ENCODE peak calls at places on chromosome 20, in eight cellular contexts. One of them, this sample, is unnamed.

GRCh38 chr20:51801220-51801991 is 915 bp downstream of the SALL4 start:
- DNase-seq in HL-60: no peak
- DNase-seq in DND-41: no peak
- DNase-seq in NCI-H345: no peak
- DNase-seq in non-pigmented ciliary epithelial cell: no peak
- DNase-seq in T-helper 1 cell: no peak
- DNase-seq in foreskin fibroblast: peak
- DNase-seq in breast epithelium: no peak
- DNase-seq in this sample: no peak

GRCh38 chr20:24959591-24960301 is 10.7 kb downstream of the CST7 start:
- DNase-seq in DND-41: peak
- DNase-seq in HL-60: no peak
- DNase-seq in foreskin fibroblast: no peak
- DNase-seq in non-pigmented ciliary epithelial cell: no peak
- DNase-seq in breast epithelium: no peak
- DNase-seq in NCI-H345: no peak
- DNase-seq in T-helper 1 cell: no peak
- DNase-seq in this sample: no peak

GRCh38 chr20:39876974-39877615 is 811.9 kb downstream of the MAFB start:
- DNase-seq in foreskin fibroblast: no peak
- DNase-seq in DND-41: no peak
- DNase-seq in non-pigmented ciliary epithelial cell: no peak
- DNase-seq in HL-60: no peak
- DNase-seq in breast epithelium: no peak
- DNase-seq in T-helper 1 cell: no peak
- DNase-seq in NCI-H345: peak
- DNase-seq in this sample: no peak

GRCh38 chr20:21323640-21324039 is 20.5 kb downstream of the XRN2 start:
- DNase-seq in non-pigmented ciliary epithelial cell: no peak
- DNase-seq in T-helper 1 cell: no peak
- DNase-seq in HL-60: no peak
- DNase-seq in NCI-H345: no peak
- DNase-seq in DND-41: no peak
- DNase-seq in breast epithelium: no peak
- DNase-seq in foreskin fibroblast: peak
- DNase-seq in this sample: no peak

GRCh38 chr20:50285376-50286173 is 94.9 kb downstream of the CEBPB start:
- DNase-seq in breast epithelium: no peak
- DNase-seq in HL-60: no peak
- DNase-seq in non-pigmented ciliary epithelial cell: no peak
- DNase-seq in T-helper 1 cell: peak
- DNase-seq in NCI-H345: no peak
- DNase-seq in foreskin fibroblast: peak
- DNase-seq in DND-41: no peak
- DNase-seq in this sample: no peak

GRCh38 chr20:25479638-25480037 is 72.2 kb downstream of the GINS1 start:
- DNase-seq in T-helper 1 cell: no peak
- DNase-seq in HL-60: no peak
- DNase-seq in non-pigmented ciliary epithelial cell: no peak
- DNase-seq in foreskin fibroblast: no peak
- DNase-seq in NCI-H345: no peak
- DNase-seq in DND-41: no peak
- DNase-seq in breast epithelium: no peak
- DNase-seq in this sample: no peak

GRCh38 chr20:56595746-56596478 is 33.2 kb upstream of the TFAP2C start:
- DNase-seq in HL-60: no peak
- DNase-seq in DND-41: no peak
- DNase-seq in breast epithelium: no peak
- DNase-seq in foreskin fibroblast: no peak
- DNase-seq in non-pigmented ciliary epithelial cell: no peak
- DNase-seq in T-helper 1 cell: no peak
- DNase-seq in NCI-H345: peak
- DNase-seq in this sample: no peak

GRCh38 chr20:5668529-5668868 is 81.7 kb upstream of the SHLD1 start:
- DNase-seq in HL-60: no peak
- DNase-seq in foreskin fibroblast: no peak
- DNase-seq in DND-41: no peak
- DNase-seq in T-helper 1 cell: no peak
- DNase-seq in breast epithelium: peak
- DNase-seq in non-pigmented ciliary epithelial cell: no peak
- DNase-seq in NCI-H345: no peak
- DNase-seq in this sample: no peak

GRCh38 chr20:57707320-57707719 is 2.5 kb downstream of the PMEPA1 start:
- DNase-seq in T-helper 1 cell: no peak
- DNase-seq in HL-60: no peak
- DNase-seq in DND-41: no peak
- DNase-seq in foreskin fibroblast: no peak
- DNase-seq in breast epithelium: no peak
- DNase-seq in non-pigmented ciliary epithelial cell: no peak
- DNase-seq in NCI-H345: no peak
- DNase-seq in this sample: peak

GRCh38 chr20:8432435-8433148 is 300.5 kb downstream of the PLCB1 start:
- DNase-seq in foreskin fibroblast: no peak
- DNase-seq in NCI-H345: no peak
- DNase-seq in DND-41: no peak
- DNase-seq in breast epithelium: no peak
- DNase-seq in T-helper 1 cell: no peak
- DNase-seq in non-pigmented ciliary epithelial cell: no peak
- DNase-seq in HL-60: no peak
- DNase-seq in this sample: no peak

GRCh38 chr20:18388860-18389259 is 78.0 kb downstream of the DZANK1 start:
- DNase-seq in HL-60: no peak
- DNase-seq in NCI-H345: no peak
- DNase-seq in foreskin fibroblast: peak
- DNase-seq in T-helper 1 cell: no peak
- DNase-seq in breast epithelium: no peak
- DNase-seq in non-pigmented ciliary epithelial cell: peak
- DNase-seq in DND-41: no peak
- DNase-seq in this sample: no peak

GRCh38 chr20:61442075-61442670 is 190.1 kb downstream of the CDH4 start:
- DNase-seq in NCI-H345: no peak
- DNase-seq in breast epithelium: no peak
- DNase-seq in non-pigmented ciliary epithelial cell: no peak
- DNase-seq in foreskin fibroblast: no peak
- DNase-seq in HL-60: no peak
- DNase-seq in T-helper 1 cell: no peak
- DNase-seq in DND-41: no peak
- DNase-seq in this sample: no peak

GRCh38 chr20:23926941-23927872 is 47.7 kb upstream of the CST5 start:
- DNase-seq in T-helper 1 cell: no peak
- DNase-seq in breast epithelium: no peak
- DNase-seq in non-pigmented ciliary epithelial cell: no peak
- DNase-seq in DND-41: no peak
- DNase-seq in HL-60: peak
- DNase-seq in foreskin fibroblast: peak
- DNase-seq in NCI-H345: no peak
- DNase-seq in this sample: no peak

GRCh38 chr20:54691335-54691734 is 215.9 kb downstream of the DOK5 start:
- DNase-seq in breast epithelium: no peak
- DNase-seq in non-pigmented ciliary epithelial cell: no peak
- DNase-seq in NCI-H345: no peak
- DNase-seq in foreskin fibroblast: no peak
- DNase-seq in DND-41: no peak
- DNase-seq in T-helper 1 cell: no peak
- DNase-seq in HL-60: no peak
- DNase-seq in this sample: no peak

GRCh38 chr20:40506567-40506966 is 182.5 kb downstream of the MAFB start:
- DNase-seq in breast epithelium: peak
- DNase-seq in non-pigmented ciliary epithelial cell: peak
- DNase-seq in DND-41: peak
- DNase-seq in foreskin fibroblast: peak
- DNase-seq in HL-60: peak
- DNase-seq in NCI-H345: no peak
- DNase-seq in T-helper 1 cell: peak
- DNase-seq in this sample: no peak

GRCh38 chr20:38554986-38555385 is 26.0 kb upstream of the ADIG start:
- DNase-seq in T-helper 1 cell: no peak
- DNase-seq in breast epithelium: no peak
- DNase-seq in foreskin fibroblast: no peak
- DNase-seq in DND-41: no peak
- DNase-seq in HL-60: no peak
- DNase-seq in NCI-H345: no peak
- DNase-seq in non-pigmented ciliary epithelial cell: no peak
- DNase-seq in this sample: no peak

GRCh38 chr20:32707691-32708581 is 34.2 kb upstream of the C20orf203 start:
- DNase-seq in foreskin fibroblast: peak
- DNase-seq in NCI-H345: no peak
- DNase-seq in DND-41: no peak
- DNase-seq in HL-60: no peak
- DNase-seq in non-pigmented ciliary epithelial cell: no peak
- DNase-seq in T-helper 1 cell: no peak
- DNase-seq in breast epithelium: no peak
- DNase-seq in this sample: no peak

GRCh38 chr20:5191829-5192569 is 65.2 kb downstream of the CDS2 start:
- DNase-seq in non-pigmented ciliary epithelial cell: peak
- DNase-seq in foreskin fibroblast: peak
- DNase-seq in HL-60: peak
- DNase-seq in DND-41: peak
- DNase-seq in breast epithelium: no peak
- DNase-seq in NCI-H345: peak
- DNase-seq in T-helper 1 cell: peak
- DNase-seq in this sample: peak

GRCh38 chr20:3101737-3102574 is 17.4 kb upstream of the AVP start:
- DNase-seq in T-helper 1 cell: peak
- DNase-seq in foreskin fibroblast: no peak
- DNase-seq in breast epithelium: no peak
- DNase-seq in non-pigmented ciliary epithelial cell: no peak
- DNase-seq in HL-60: peak
- DNase-seq in NCI-H345: no peak
- DNase-seq in DND-41: peak
- DNase-seq in this sample: peak

GRCh38 chr20:22453244-22454080 is 130.9 kb downstream of the FOXA2 start:
- DNase-seq in T-helper 1 cell: no peak
- DNase-seq in foreskin fibroblast: peak
- DNase-seq in NCI-H345: peak
- DNase-seq in non-pigmented ciliary epithelial cell: no peak
- DNase-seq in breast epithelium: no peak
- DNase-seq in HL-60: no peak
- DNase-seq in DND-41: no peak
- DNase-seq in this sample: no peak

GRCh38 chr20:9359561-9360308 is 154.7 kb upstream of the LAMP5 start:
- DNase-seq in HL-60: peak
- DNase-seq in DND-41: peak
- DNase-seq in breast epithelium: no peak
- DNase-seq in T-helper 1 cell: no peak
- DNase-seq in NCI-H345: peak
- DNase-seq in non-pigmented ciliary epithelial cell: no peak
- DNase-seq in foreskin fibroblast: peak
- DNase-seq in this sample: peak

GRCh38 chr20:59525500-59526241 is 78.7 kb upstream of the PHACTR3 start:
- DNase-seq in breast epithelium: no peak
- DNase-seq in NCI-H345: peak
- DNase-seq in T-helper 1 cell: no peak
- DNase-seq in DND-41: no peak
- DNase-seq in foreskin fibroblast: peak
- DNase-seq in HL-60: peak
- DNase-seq in non-pigmented ciliary epithelial cell: peak
- DNase-seq in this sample: no peak